ENCODE peak calls at places on chromosome X, in five cellular contexts. One of them, this sample, is unnamed.

GRCh38 chrX:44873415-44874270 is 655 bp downstream of the KDM6A start:
- DNase-seq in tibial artery: peak
- DNase-seq in fibroblast of mammary gland: peak
- DNase-seq in endothelial cell: peak
- DNase-seq in fibroblast of pulmonary artery: peak
- DNase-seq in this sample: peak

GRCh38 chrX:39164212-39164611 is 363.0 kb downstream of the MID1IP1 start:
- DNase-seq in tibial artery: no peak
- DNase-seq in fibroblast of mammary gland: no peak
- DNase-seq in endothelial cell: no peak
- DNase-seq in fibroblast of pulmonary artery: no peak
- DNase-seq in this sample: no peak

GRCh38 chrX:97119474-97120109 is 235.9 kb downstream of the RPA4 start:
- DNase-seq in tibial artery: no peak
- DNase-seq in fibroblast of mammary gland: no peak
- DNase-seq in endothelial cell: no peak
- DNase-seq in fibroblast of pulmonary artery: no peak
- DNase-seq in this sample: no peak

GRCh38 chrX:128975716-128976115 is 547.6 kb downstream of the SMARCA1 start:
- DNase-seq in tibial artery: no peak
- DNase-seq in fibroblast of mammary gland: peak
- DNase-seq in endothelial cell: peak
- DNase-seq in fibroblast of pulmonary artery: peak
- DNase-seq in this sample: no peak

GRCh38 chrX:136185409-136186022 is 38.2 kb downstream of the FHL1 start:
- DNase-seq in tibial artery: no peak
- DNase-seq in fibroblast of mammary gland: peak
- DNase-seq in endothelial cell: no peak
- DNase-seq in fibroblast of pulmonary artery: peak
- DNase-seq in this sample: peak

GRCh38 chrX:150581093-150581775 is 12.8 kb downstream of the MTM1 start:
- DNase-seq in tibial artery: no peak
- DNase-seq in fibroblast of mammary gland: peak
- DNase-seq in endothelial cell: no peak
- DNase-seq in fibroblast of pulmonary artery: peak
- DNase-seq in this sample: peak

GRCh38 chrX:41526925-41527324 is 79.8 kb downstream of the NYX start:
- DNase-seq in tibial artery: no peak
- DNase-seq in fibroblast of mammary gland: peak
- DNase-seq in endothelial cell: no peak
- DNase-seq in fibroblast of pulmonary artery: no peak
- DNase-seq in this sample: peak

GRCh38 chrX:123184858-123185251 is 777 bp downstream of the GRIA3 start:
- DNase-seq in tibial artery: peak
- DNase-seq in fibroblast of mammary gland: peak
- DNase-seq in endothelial cell: peak
- DNase-seq in fibroblast of pulmonary artery: no peak
- DNase-seq in this sample: no peak

GRCh38 chrX:43940811-43941210 is 32.4 kb downstream of the NDP start:
- DNase-seq in tibial artery: no peak
- DNase-seq in fibroblast of mammary gland: peak
- DNase-seq in endothelial cell: no peak
- DNase-seq in fibroblast of pulmonary artery: peak
- DNase-seq in this sample: peak

GRCh38 chrX:46407753-46408130 is 137.5 kb downstream of the ZNF674 start:
- DNase-seq in tibial artery: no peak
- DNase-seq in fibroblast of mammary gland: peak
- DNase-seq in endothelial cell: no peak
- DNase-seq in fibroblast of pulmonary artery: peak
- DNase-seq in this sample: no peak

GRCh38 chrX:30577362-30577961 is at the start of gene TASL:
- DNase-seq in tibial artery: no peak
- DNase-seq in fibroblast of mammary gland: no peak
- DNase-seq in endothelial cell: no peak
- DNase-seq in fibroblast of pulmonary artery: no peak
- DNase-seq in this sample: no peak

GRCh38 chrX:16239211-16239610 is 71.9 kb downstream of the MAGEB17 start:
- DNase-seq in tibial artery: no peak
- DNase-seq in fibroblast of mammary gland: peak
- DNase-seq in endothelial cell: no peak
- DNase-seq in fibroblast of pulmonary artery: peak
- DNase-seq in this sample: peak

GRCh38 chrX:22392176-22392814 is 119.6 kb downstream of the CBLL2 start:
- DNase-seq in tibial artery: no peak
- DNase-seq in fibroblast of mammary gland: peak
- DNase-seq in endothelial cell: no peak
- DNase-seq in fibroblast of pulmonary artery: no peak
- DNase-seq in this sample: no peak

GRCh38 chrX:154059729-154060245 is 37.7 kb downstream of the MECP2 start:
- DNase-seq in tibial artery: no peak
- DNase-seq in fibroblast of mammary gland: peak
- DNase-seq in endothelial cell: no peak
- DNase-seq in fibroblast of pulmonary artery: no peak
- DNase-seq in this sample: no peak

GRCh38 chrX:85379174-85379907 is at the start of gene POF1B:
- DNase-seq in tibial artery: no peak
- DNase-seq in fibroblast of mammary gland: no peak
- DNase-seq in endothelial cell: no peak
- DNase-seq in fibroblast of pulmonary artery: no peak
- DNase-seq in this sample: no peak

GRCh38 chrX:136711147-136711546 is 63.2 kb downstream of the CD40LG start:
- DNase-seq in tibial artery: peak
- DNase-seq in fibroblast of mammary gland: peak
- DNase-seq in endothelial cell: peak
- DNase-seq in fibroblast of pulmonary artery: peak
- DNase-seq in this sample: no peak

GRCh38 chrX:45628041-45628440 is 427.4 kb upstream of the DIPK2B start:
- DNase-seq in tibial artery: no peak
- DNase-seq in fibroblast of mammary gland: peak
- DNase-seq in endothelial cell: no peak
- DNase-seq in fibroblast of pulmonary artery: peak
- DNase-seq in this sample: peak

GRCh38 chrX:68647156-68647957 is at the start of gene STARD8:
- DNase-seq in tibial artery: peak
- DNase-seq in fibroblast of mammary gland: peak
- DNase-seq in endothelial cell: peak
- DNase-seq in fibroblast of pulmonary artery: peak
- DNase-seq in this sample: peak

GRCh38 chrX:135086197-135086854 is 34.0 kb downstream of the ETDB start:
- DNase-seq in tibial artery: no peak
- DNase-seq in fibroblast of mammary gland: peak
- DNase-seq in endothelial cell: peak
- DNase-seq in fibroblast of pulmonary artery: peak
- DNase-seq in this sample: peak

GRCh38 chrX:96729053-96729452 is 44.4 kb downstream of the DIAPH2 start:
- DNase-seq in tibial artery: no peak
- DNase-seq in fibroblast of mammary gland: no peak
- DNase-seq in endothelial cell: no peak
- DNase-seq in fibroblast of pulmonary artery: no peak
- DNase-seq in this sample: no peak

GRCh38 chrX:139969286-139969685 is 4.0 kb upstream of the CXorf66 start:
- DNase-seq in tibial artery: no peak
- DNase-seq in fibroblast of mammary gland: no peak
- DNase-seq in endothelial cell: no peak
- DNase-seq in fibroblast of pulmonary artery: no peak
- DNase-seq in this sample: no peak

GRCh38 chrX:133921764-133922389 is 63.5 kb downstream of the GPC3 start:
- DNase-seq in tibial artery: no peak
- DNase-seq in fibroblast of mammary gland: peak
- DNase-seq in endothelial cell: peak
- DNase-seq in fibroblast of pulmonary artery: peak
- DNase-seq in this sample: no peak

GRCh38 chrX:111719426-111720210 is 38.6 kb downstream of the ALG13 start:
- DNase-seq in tibial artery: no peak
- DNase-seq in fibroblast of mammary gland: peak
- DNase-seq in endothelial cell: no peak
- DNase-seq in fibroblast of pulmonary artery: peak
- DNase-seq in this sample: no peak

GRCh38 chrX:107485019-107485418 is 35.6 kb downstream of the FRMPD3 start:
- DNase-seq in tibial artery: no peak
- DNase-seq in fibroblast of mammary gland: peak
- DNase-seq in endothelial cell: no peak
- DNase-seq in fibroblast of pulmonary artery: no peak
- DNase-seq in this sample: no peak

GRCh38 chrX:9396930-9397329 is 67.9 kb upstream of the TBL1X start:
- DNase-seq in tibial artery: no peak
- DNase-seq in fibroblast of mammary gland: peak
- DNase-seq in endothelial cell: no peak
- DNase-seq in fibroblast of pulmonary artery: peak
- DNase-seq in this sample: no peak

GRCh38 chrX:4682637-4683036 is 969.2 kb upstream of the PRKX start:
- DNase-seq in tibial artery: no peak
- DNase-seq in fibroblast of mammary gland: no peak
- DNase-seq in endothelial cell: no peak
- DNase-seq in fibroblast of pulmonary artery: no peak
- DNase-seq in this sample: no peak

GRCh38 chrX:31845003-31845402 is 773.2 kb upstream of the FTHL17 start:
- DNase-seq in tibial artery: no peak
- DNase-seq in fibroblast of mammary gland: no peak
- DNase-seq in endothelial cell: no peak
- DNase-seq in fibroblast of pulmonary artery: peak
- DNase-seq in this sample: no peak

GRCh38 chrX:3076416-3076991 is 35.2 kb downstream of the ARSF start:
- DNase-seq in tibial artery: no peak
- DNase-seq in fibroblast of mammary gland: no peak
- DNase-seq in endothelial cell: no peak
- DNase-seq in fibroblast of pulmonary artery: no peak
- DNase-seq in this sample: no peak

GRCh38 chrX:115693476-115693875 is 132.5 kb downstream of the PLS3 start:
- DNase-seq in tibial artery: no peak
- DNase-seq in fibroblast of mammary gland: no peak
- DNase-seq in endothelial cell: no peak
- DNase-seq in fibroblast of pulmonary artery: no peak
- DNase-seq in this sample: no peak

GRCh38 chrX:115694028-115694427 is 133.1 kb downstream of the PLS3 start:
- DNase-seq in tibial artery: no peak
- DNase-seq in fibroblast of mammary gland: no peak
- DNase-seq in endothelial cell: no peak
- DNase-seq in fibroblast of pulmonary artery: no peak
- DNase-seq in this sample: no peak

GRCh38 chrX:115689931-115690330 is 129.0 kb downstream of the PLS3 start:
- DNase-seq in tibial artery: no peak
- DNase-seq in fibroblast of mammary gland: peak
- DNase-seq in endothelial cell: no peak
- DNase-seq in fibroblast of pulmonary artery: peak
- DNase-seq in this sample: peak

GRCh38 chrX:115687595-115687994 is 126.6 kb downstream of the PLS3 start:
- DNase-seq in tibial artery: no peak
- DNase-seq in fibroblast of mammary gland: no peak
- DNase-seq in endothelial cell: no peak
- DNase-seq in fibroblast of pulmonary artery: no peak
- DNase-seq in this sample: no peak

GRCh38 chrX:115690554-115691216 is 129.7 kb downstream of the PLS3 start:
- DNase-seq in tibial artery: peak
- DNase-seq in fibroblast of mammary gland: peak
- DNase-seq in endothelial cell: peak
- DNase-seq in fibroblast of pulmonary artery: peak
- DNase-seq in this sample: peak
- TF ChIP-seq CTCF in tibial artery: peak
- TF ChIP-seq CTCF in fibroblast of mammary gland: peak
- TF ChIP-seq CTCF in endothelial cell: peak
- TF ChIP-seq CTCF in fibroblast of pulmonary artery: peak
- TF ChIP-seq CTCF in this sample: peak

DNA sequence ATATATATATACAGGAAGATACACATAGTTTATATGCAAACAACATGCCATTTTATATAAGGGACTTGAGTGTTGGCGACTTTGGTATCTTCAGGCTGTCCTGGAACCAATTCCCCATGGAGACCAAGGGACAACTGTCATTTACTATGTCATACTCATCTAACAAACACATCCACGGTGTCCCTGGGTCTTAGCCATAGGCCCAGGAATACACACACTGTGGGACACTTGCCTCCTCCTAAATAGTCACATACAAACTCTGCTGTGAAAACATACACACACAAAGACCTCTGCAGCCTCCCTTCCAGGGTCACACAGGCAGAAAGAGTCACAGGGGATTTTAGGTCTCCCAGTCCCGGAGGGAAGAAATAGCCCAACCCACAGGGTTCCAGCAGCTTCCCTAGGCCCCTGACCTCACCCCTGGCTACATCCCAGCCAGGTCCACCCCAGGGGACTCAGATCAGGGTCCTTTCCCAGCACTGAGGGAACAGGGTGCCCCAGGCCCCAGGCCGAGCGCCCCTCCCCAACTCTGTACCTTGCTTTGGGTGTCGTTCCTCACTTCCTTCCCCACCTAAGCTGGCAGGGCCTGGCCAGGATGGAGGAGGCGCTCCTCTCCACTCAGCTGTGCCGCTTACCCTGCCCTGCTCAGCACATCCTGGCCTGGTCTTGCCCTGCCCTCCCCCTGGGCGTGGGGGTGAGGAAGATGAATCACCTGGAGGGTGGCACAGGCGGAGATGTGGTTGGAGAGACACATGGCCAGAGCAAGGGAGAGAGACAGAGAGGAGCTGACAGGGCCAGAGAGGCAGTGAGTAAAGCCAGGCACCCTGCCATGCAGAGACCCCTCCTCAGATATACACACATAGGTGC is 21.8 kb downstream of the FGD1 start:
- DNase-seq in tibial artery: no peak
- DNase-seq in fibroblast of mammary gland: no peak
- DNase-seq in endothelial cell: no peak
- DNase-seq in fibroblast of pulmonary artery: no peak
- DNase-seq in this sample: no peak
- TF ChIP-seq CTCF in tibial artery: no peak
- TF ChIP-seq CTCF in fibroblast of mammary gland: no peak
- TF ChIP-seq CTCF in endothelial cell: no peak
- TF ChIP-seq CTCF in fibroblast of pulmonary artery: no peak
- TF ChIP-seq CTCF in this sample: no peak

DNA sequence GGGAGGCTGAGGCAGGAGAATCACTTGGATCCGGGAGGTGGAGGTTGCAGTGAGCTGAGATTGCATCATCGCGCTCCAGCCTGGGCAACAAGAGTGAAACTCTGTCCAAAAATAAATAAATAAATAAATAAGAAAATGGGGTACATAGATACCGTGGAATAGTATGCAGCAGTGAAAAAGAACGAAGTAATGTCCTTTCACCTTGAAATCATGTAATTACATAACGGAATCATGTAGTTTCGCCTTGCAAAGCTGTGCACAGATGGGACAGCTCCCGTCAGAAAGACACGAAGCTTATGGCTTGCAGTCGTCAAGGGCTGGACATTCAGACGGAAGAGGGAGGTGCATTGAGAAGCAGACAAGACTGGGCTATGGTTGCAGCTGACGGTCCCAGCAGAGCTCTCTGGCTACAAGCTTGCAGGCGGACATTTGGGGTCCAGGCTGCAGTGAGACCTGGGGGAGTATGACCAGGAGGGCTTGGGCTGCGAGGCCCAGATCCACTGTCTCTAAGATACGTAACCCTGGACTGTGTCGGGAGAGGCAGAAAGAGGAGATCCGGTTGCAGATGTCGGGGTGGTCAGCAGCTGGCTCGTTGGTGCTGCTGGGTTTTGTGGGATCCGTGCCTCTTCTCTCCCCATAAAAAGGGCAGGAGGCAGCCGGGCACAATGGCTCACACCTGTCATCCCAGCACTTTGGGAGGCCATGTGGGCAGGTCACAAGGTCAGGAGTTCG is 6.2 kb upstream of the P2RY8 start:
- DNase-seq in tibial artery: peak
- DNase-seq in fibroblast of mammary gland: no peak
- DNase-seq in endothelial cell: no peak
- DNase-seq in fibroblast of pulmonary artery: no peak
- DNase-seq in this sample: no peak
- TF ChIP-seq CTCF in tibial artery: no peak
- TF ChIP-seq CTCF in fibroblast of mammary gland: no peak
- TF ChIP-seq CTCF in endothelial cell: no peak
- TF ChIP-seq CTCF in fibroblast of pulmonary artery: no peak
- TF ChIP-seq CTCF in this sample: no peak

GRCh38 chrX:17860811-17861495 is at the start of gene RAI2:
- DNase-seq in tibial artery: no peak
- DNase-seq in fibroblast of mammary gland: no peak
- DNase-seq in endothelial cell: peak
- DNase-seq in fibroblast of pulmonary artery: no peak
- DNase-seq in this sample: peak
- TF ChIP-seq CTCF in tibial artery: no peak
- TF ChIP-seq CTCF in fibroblast of mammary gland: no peak
- TF ChIP-seq CTCF in endothelial cell: no peak
- TF ChIP-seq CTCF in fibroblast of pulmonary artery: no peak
- TF ChIP-seq CTCF in this sample: no peak